ENCODE peak calls at places on chromosomes 7 and 10, in four cellular contexts. D is endothelial cell of umbilical vein, A is A549, Q is body of pancreas. S is an unnamed sample. For H3K4me1 and H3K9me3, the result is how much of the 10 kb centered on the place peaks cover.

GRCh38 chr7:148700693-148701092 is 2.0 kb downstream of the CUL1 start:
- DNase-seq in D (peak), A (peak), Q (peak), S (no peak)

GRCh38 chr7:106819546-106819945 is 45.5 kb upstream of the PIK3CG start:
- DNase-seq in D (peak), A (no peak), Q (no peak), S (no peak)

GRCh38 chr10:92692085-92692671 is 2.4 kb downstream of the HHEX start:
- DNase-seq in D (no peak), A (no peak), Q (no peak), S (peak)

GRCh38 chr7:91082038-91082437 is 182.2 kb upstream of the FZD1 start:
- DNase-seq in D (no peak), A (no peak), Q (no peak), S (no peak)

GRCh38 chr10:128306966-128307365 is 180.7 kb upstream of the MKI67 start:
- DNase-seq in D (no peak), A (no peak), Q (no peak), S (no peak)

GRCh38 chr10:74022941-74023629 is 25.2 kb downstream of the VCL start:
- DNase-seq in D (no peak), A (no peak), Q (no peak), S (no peak)

GRCh38 chr10:22959950-22960349 is 32.1 kb downstream of the ARMC3 start:
- DNase-seq in D (no peak), A (no peak), Q (no peak), S (no peak)

GRCh38 chr10:48703776-48704555 is 19.3 kb downstream of the WDFY4 start:
- DNase-seq in D (no peak), A (no peak), Q (no peak), S (no peak)

GRCh38 chr10:129922598-129923123 is 41.4 kb downstream of the EBF3 start:
- DNase-seq in D (no peak), A (no peak), Q (no peak), S (no peak)

GRCh38 chr10:101397140-101397539 is 43.2 kb downstream of the BTRC start:
- DNase-seq in D (peak), A (peak), Q (no peak), S (no peak)

GRCh38 chr10:1153253-1153763 is 97.1 kb downstream of the WDR37 start:
- DNase-seq in D (no peak), A (no peak), Q (no peak), S (no peak)

GRCh38 chr10:12418000-12418399 is 68.7 kb downstream of the CAMK1D start:
- DNase-seq in D (no peak), A (no peak), Q (no peak), S (peak)

GRCh38 chr10:122494833-122495232 is 33.5 kb downstream of the HTRA1 start:
- DNase-seq in D (peak), A (peak), Q (no peak), S (no peak)

GRCh38 chr10:77168161-77168560 is 469.4 kb downstream of the KCNMA1 start:
- DNase-seq in D (no peak), A (no peak), Q (no peak), S (no peak)

GRCh38 chr7:134873253-134873652 is 93.8 kb downstream of the CALD1 start:
- DNase-seq in D (peak), A (no peak), Q (no peak), S (no peak)

GRCh38 chr7:107891619-107892366 is 810 bp downstream of the DLD start:
- DNase-seq in D (peak), A (peak), Q (no peak), S (no peak)

GRCh38 chr10:9060314-9060713 is 1005.8 kb downstream of the GATA3 start:
- DNase-seq in D (no peak), A (no peak), Q (no peak), S (no peak)

GRCh38 chr7:260441-261281 is 29.3 kb upstream of the FOXL3 start:
- DNase-seq in D (no peak), A (no peak), Q (no peak), S (no peak)

GRCh38 chr10:32413513-32413912 is 32.4 kb upstream of the CCDC7 start:
- DNase-seq in D (peak), A (peak), Q (no peak), S (no peak)

GRCh38 chr7:130996841-130997231 is 262.8 kb upstream of the KLF14 start:
- DNase-seq in D (peak), A (peak), Q (peak), S (no peak)

GRCh38 chr7:5457245-5457735 is 33.7 kb upstream of the TNRC18 start:
- DNase-seq in D (no peak), A (no peak), Q (no peak), S (no peak)

GRCh38 chr7:147547252-147547897 is 1043.2 kb upstream of the C7orf33 start:
- DNase-seq in D (no peak), A (peak), Q (peak), S (peak)

GRCh38 chr10:15236340-15236739 is 67.8 kb upstream of the NMT2 start:
- DNase-seq in D (no peak), A (no peak), Q (no peak), S (no peak)

GRCh38 chr10:103933557-103934121 is 15.7 kb upstream of the STN1 start:
- DNase-seq in D (no peak), A (no peak), Q (peak), S (peak)

GRCh38 chr10:27285093-27285492 is 44.5 kb upstream of the ACBD5 start:
- DNase-seq in D (peak), A (peak), Q (peak), S (no peak)

GRCh38 chr10:69438531-69439349 is 12.5 kb upstream of the TSPAN15 start:
- DNase-seq in D (no peak), A (peak), Q (peak), S (no peak)

GRCh38 chr10:33160151-33160550 is 174.3 kb downstream of the NRP1 start:
- DNase-seq in D (no peak), A (no peak), Q (peak), S (no peak)

GRCh38 chr10:43861966-43862751 is 213.5 kb upstream of the ZNF32 start:
- DNase-seq in D (peak), A (peak), Q (no peak), S (no peak)

GRCh38 chr7:89623018-89623672 is 531.1 kb upstream of the STEAP1 start:
- DNase-seq in D (peak), A (peak), Q (peak), S (no peak)

GRCh38 chr7:94557211-94557610 is 47.6 kb downstream of the CASD1 start:
- DNase-seq in D (no peak), A (no peak), Q (no peak), S (no peak)

GRCh38 chr7:31102973-31103850 is 51.1 kb downstream of the ADCYAP1R1 start:
- DNase-seq in D (no peak), A (no peak), Q (no peak), S (no peak)
- H3K4me1 ChIP-seq in D (under half), A (under half), Q (under half), S (under half)

DNA sequence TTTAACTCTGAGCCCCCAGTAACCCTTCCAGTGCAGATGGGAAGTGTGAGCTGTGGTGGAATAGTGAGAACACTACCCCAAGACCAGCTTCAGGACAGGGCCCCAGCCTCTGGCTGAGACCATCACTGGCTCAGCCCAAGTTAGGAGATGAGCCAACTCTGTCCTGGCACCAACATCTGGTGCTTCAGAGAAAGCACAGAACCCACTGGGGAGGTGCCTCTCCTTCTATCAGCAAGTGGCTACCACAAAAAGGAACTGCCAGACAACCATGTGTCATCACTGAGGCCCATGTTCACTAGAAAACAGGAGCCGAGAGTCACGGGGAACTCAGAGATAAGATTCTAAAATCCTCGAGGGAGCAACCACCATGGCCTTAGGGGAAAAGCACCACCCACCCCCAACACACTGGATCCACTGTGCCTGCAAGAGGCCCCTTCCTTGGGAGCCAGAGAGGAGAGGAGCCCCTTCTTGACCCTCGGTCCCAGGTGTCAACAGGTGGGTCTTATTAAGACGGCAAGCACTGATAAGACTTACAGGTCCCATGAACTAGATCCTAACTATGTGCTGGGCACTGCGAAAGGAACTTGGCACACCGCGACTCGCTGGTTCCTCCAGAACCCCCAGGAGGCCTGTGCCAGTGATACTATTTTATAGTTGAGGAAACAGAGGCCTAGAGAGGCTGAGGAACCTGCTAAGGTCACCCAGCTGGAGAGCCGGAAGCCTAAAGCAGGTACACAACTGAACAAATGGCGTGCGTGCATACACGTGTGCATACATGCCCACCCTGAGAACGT is 102.7 kb downstream of the FAM53B start:
- DNase-seq in D (no peak), A (no peak), Q (no peak), S (no peak)
- TF ChIP-seq POLR2A in D (no peak), A (no peak), Q (no peak), S (no peak)

GRCh38 chr7:87330316-87330715 is 15.1 kb upstream of the CROT start:
- DNase-seq in D (no peak), A (no peak), Q (no peak), S (no peak)
- H3K9me3 ChIP-seq in D (under half), A (under half), Q (under half), S (under half)

GRCh38 chr10:133262696-133263095 is 14.0 kb downstream of the ADAM8 start:
- DNase-seq in D (no peak), A (no peak), Q (no peak), S (no peak)
- H3K4me1 ChIP-seq in D (under half), A (half or more), Q (under half), S (under half)

DNA sequence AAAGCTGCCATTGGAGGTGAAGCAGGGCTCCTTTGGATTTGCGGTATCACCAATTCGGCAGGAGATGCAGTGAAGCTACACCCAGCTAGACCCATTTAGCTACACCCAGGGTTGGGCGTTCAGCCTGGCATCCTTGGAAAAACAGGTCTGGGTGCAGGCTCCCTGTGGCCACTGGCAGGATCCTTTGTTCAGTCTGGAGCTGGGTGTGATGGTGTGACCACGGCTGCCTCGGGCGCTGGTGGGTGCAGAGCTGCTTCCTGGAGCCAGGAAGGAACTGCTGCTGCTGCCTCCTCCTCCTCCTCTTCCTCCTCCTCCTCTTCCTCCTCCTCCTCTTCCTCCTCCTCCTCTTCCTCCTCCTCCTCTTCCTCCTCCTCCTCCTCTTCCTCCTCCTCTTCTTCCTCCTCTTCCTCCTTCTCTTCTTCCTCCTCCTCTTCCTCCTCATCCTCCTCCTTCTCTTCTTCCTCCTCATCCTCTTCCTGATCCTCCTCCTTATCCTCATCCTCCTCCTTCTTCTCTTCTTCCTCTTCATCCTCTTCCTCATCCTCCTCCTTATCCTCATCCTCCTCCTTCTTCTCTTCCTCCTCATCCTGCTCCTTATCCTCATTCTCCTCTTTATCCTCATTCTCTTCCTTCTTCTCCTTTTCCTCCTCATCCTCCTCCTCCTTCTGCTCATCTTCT is 84.0 kb downstream of the GRK5 start:
- DNase-seq in D (no peak), A (no peak), Q (no peak), S (no peak)
- TF ChIP-seq POLR2A in D (no peak), A (no peak), Q (no peak), S (no peak)

DNA sequence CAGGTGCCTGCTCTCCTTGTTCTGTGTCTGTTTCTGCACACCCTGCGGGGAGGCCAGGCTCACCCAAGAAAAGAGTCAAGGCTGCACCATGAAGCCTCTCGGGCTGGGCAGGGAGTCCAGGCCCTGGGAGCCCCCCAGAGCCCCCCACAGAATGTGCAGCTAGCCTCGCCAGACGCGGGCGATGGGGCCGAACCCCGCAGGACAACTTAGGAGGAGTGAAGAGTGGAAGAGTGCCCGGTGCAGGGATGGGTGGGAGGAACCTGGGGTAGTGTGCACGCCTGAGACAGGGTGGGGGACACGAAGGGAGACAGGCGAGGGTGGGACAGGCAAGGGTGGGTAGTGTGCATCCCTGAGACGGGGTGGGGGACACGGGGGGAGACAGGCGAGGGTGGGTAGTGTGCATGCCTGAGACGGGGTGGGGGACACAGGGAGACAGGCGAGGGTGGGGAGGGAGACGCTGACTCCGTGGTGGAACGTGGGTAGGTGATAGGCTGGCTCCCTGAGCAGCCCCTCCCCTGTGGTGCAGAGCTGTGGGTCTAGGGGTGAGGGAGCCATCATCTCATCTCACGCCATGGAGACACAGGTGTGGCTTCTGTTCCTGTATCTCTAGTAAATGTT is 615.4 kb downstream of the DNAJB6 start:
- DNase-seq in D (no peak), A (no peak), Q (no peak), S (no peak)
- H3K9me3 ChIP-seq in D (under half), A (under half), Q (under half), S (under half)